ENCODE peak calls at places on chromosomes 13 and 19, in ten cellular contexts. G, M, Y, H, D, O, Z, A, I and B are unnamed samples.
A peak's percentile ranks its signal among the peaks of the same experiment; 100 is the strongest.

GRCh38 chr19:1042689-1043511 is 3.0 kb downstream of the ABCA7 start:
- DNase-seq in G (no peak), H (no peak), Z (no peak), Y (no peak), A (no peak), M (peak; percentile 81), I (no peak), D (no peak), O (no peak), B (peak; percentile 76)

GRCh38 chr19:6424939-6425731 is 524 bp upstream of the KHSRP start:
- DNase-seq in A (peak; percentile 100), Y (peak; percentile 100), M (peak; percentile 100), Z (peak; percentile 100), H (peak; percentile 99), D (peak; percentile 97), I (peak; percentile 100), G (peak; percentile 100), O (peak; percentile 100), B (peak; percentile 100)

GRCh38 chr13:27559714-27560113 is 60.6 kb downstream of the LNX2 start:
- DNase-seq in I (peak; percentile 1), A (no peak), M (no peak), D (no peak), Z (no peak), G (no peak), H (no peak), O (no peak), Y (no peak), B (no peak)

GRCh38 chr19:37127999-37128820 is 44.3 kb downstream of the ZNF585A start:
- DNase-seq in M (no peak), D (no peak), I (no peak), A (no peak), Y (no peak), Z (no peak), G (no peak), H (no peak), O (no peak), B (no peak)

GRCh38 chr13:92843549-92843948 is 383.1 kb upstream of the GPC6 start:
- DNase-seq in A (no peak), Y (no peak), G (no peak), H (no peak), O (peak; percentile 69), Z (no peak), D (no peak), I (no peak), M (no peak), B (no peak)

GRCh38 chr19:14418743-14419037 is 451 bp downstream of the DDX39A start:
- DNase-seq in D (no peak), H (no peak), A (no peak), G (no peak), Y (no peak), I (no peak), M (no peak), O (no peak), Z (no peak), B (no peak)

GRCh38 chr13:30038884-30039283 is 188.5 kb upstream of the UBL3 start:
- DNase-seq in D (no peak), A (no peak), M (no peak), Z (no peak), G (no peak), I (no peak), Y (peak; percentile 43), H (no peak), O (peak; percentile 60), B (no peak)

GRCh38 chr19:35404879-35405622 is 34.2 kb downstream of the GPR42 start:
- DNase-seq in Y (no peak), D (peak; percentile 66), G (no peak), O (peak; percentile 92), M (no peak), H (peak; percentile 37), I (peak; percentile 95), Z (no peak), A (no peak), B (peak; percentile 51)

GRCh38 chr19:16262618-16263017 is 62.0 kb upstream of the KLF2 start:
- DNase-seq in O (no peak), G (no peak), H (peak; percentile 95), Y (no peak), I (no peak), A (no peak), Z (no peak), D (no peak), M (no peak), B (peak; percentile 44)

GRCh38 chr13:43054803-43055802 is 31.7 kb downstream of the DNAJC15 start:
- DNase-seq in Z (no peak), H (no peak), D (no peak), M (no peak), O (peak; percentile 87), G (no peak), I (no peak), Y (peak; percentile 46), A (peak; percentile 18), B (no peak)

GRCh38 chr19:48617146-48617937 is 1.6 kb downstream of the RPL18 start:
- DNase-seq in M (no peak), I (no peak), A (peak; percentile 55), Y (no peak), H (peak; percentile 49), O (no peak), G (no peak), Z (no peak), D (no peak), B (no peak)

GRCh38 chr19:42074513-42075363 is 1.2 kb upstream of the ZNF574 start:
- DNase-seq in Y (peak; percentile 30), O (no peak), Z (no peak), I (no peak), H (no peak), A (no peak), D (peak; percentile 87), G (peak; percentile 17), M (no peak), B (peak; percentile 43)

GRCh38 chr13:43880930-43881329 is 1.2 kb downstream of the LACC1 start:
- DNase-seq in H (no peak), Z (no peak), G (no peak), M (no peak), D (no peak), A (no peak), O (no peak), Y (no peak), I (no peak), B (no peak)

GRCh38 chr13:44523176-44524017 is 52.7 kb downstream of the TSC22D1 start:
- DNase-seq in A (peak; percentile 28), Z (no peak), I (peak; percentile 7), O (peak; percentile 79), G (no peak), Y (no peak), H (no peak), D (peak; percentile 13), M (no peak), B (no peak)

DNA sequence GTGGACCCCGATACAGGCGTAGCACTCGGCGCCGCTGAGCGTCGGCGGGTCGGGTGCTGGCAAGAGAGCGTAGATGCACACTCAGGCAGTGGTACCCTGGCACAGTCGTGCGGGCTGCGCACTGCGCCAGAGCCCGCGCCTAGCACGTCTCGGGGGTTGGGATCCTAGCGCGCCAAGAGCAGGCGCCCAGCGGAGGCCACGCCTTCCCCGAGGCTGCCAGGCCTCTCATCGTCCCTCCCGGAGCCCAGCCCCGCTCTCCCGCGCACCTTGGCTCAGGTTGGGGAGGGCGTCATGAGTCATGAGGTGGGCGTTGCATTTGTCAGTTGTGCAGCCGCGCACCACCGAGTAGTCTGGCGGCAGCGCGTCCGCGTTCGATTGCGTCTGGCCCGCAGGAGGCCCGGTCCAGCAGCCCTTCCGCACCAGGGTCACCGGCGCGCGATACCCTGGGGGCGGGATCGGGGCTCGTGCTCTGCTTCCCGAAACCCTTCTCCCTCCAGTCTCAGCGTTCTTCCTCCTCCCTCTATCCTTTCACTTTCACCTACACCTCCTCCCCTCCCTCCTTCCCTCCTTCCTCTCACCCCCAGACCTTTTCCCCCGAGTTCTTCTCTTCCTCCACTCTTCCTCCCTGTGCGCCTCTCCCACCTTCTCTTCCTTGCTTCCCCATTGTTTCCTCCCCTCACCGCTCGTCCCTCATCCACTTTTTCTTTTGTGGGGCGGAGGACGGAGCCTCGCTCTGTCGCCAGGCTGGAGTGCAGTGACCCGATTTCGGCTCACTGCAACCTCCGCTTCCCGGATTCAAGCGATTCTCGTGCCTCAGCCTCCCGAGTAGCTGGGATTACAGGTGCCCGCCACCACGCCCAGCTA is 3.5 kb downstream of the LYPD5 start:
- DNase-seq in Y (no peak), O (no peak), A (peak; percentile 74), M (no peak), G (no peak), Z (peak; percentile 71), I (no peak), D (no peak), H (peak; percentile 62), B (peak; percentile 69)
- TF ChIP-seq POLR2A in Y (no peak), O (no peak), A (peak; percentile 85), M (no peak), G (no peak), Z (no peak), I (no peak), D (no peak), H (no peak), B (peak; percentile 47)

DNA sequence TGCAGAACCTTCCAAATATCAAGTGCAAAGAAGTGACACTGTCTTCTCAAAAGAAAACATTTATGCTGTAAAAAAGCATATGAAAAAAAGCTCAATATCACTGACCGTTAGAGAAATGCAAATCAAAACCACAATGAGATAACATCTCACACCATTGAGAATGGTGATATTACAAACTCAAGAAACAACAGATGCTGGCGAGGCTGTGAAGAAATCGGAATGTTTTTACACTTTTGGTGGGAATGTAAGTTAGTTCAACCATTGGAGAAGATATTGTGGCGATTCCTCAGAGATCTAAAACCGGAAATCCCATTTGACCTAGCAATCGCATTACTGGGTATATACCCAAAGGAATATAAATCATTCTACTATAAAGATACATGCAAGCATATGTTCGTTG is 620.0 kb downstream of the EFNB2 start:
- DNase-seq in H (no peak), G (no peak), A (no peak), Z (no peak), Y (no peak), D (no peak), M (no peak), O (no peak), I (no peak), B (no peak)
- H3K27ac ChIP-seq in H (no peak overlapping the region), G (no peak overlapping the region), A (no peak overlapping the region), Z (no peak overlapping the region), Y (no peak overlapping the region), D (no peak overlapping the region), M (no peak overlapping the region), O (no peak overlapping the region), I (no peak overlapping the region), B (no peak overlapping the region)

GRCh38 chr13:24270639-24271131 is 38.7 kb upstream of the C1QTNF9 start:
- DNase-seq in Z (no peak), O (peak; percentile 47), Y (peak; percentile 36), D (no peak), G (peak; percentile 49), H (peak; percentile 61), A (no peak), I (peak; percentile 38), M (no peak), B (peak; percentile 62)
- TF ChIP-seq POLR2A in Z (no peak), O (no peak), Y (no peak), D (no peak), G (peak; percentile 42), H (no peak), A (no peak), I (peak; percentile 77), M (no peak), B (peak; percentile 36)

GRCh38 chr13:77990973-77991372 is 72.3 kb upstream of the EDNRB start:
- DNase-seq in H (no peak), Z (no peak), O (no peak), G (no peak), A (no peak), I (no peak), Y (no peak), D (no peak), M (no peak), B (no peak)

GRCh38 chr13:77988355-77988754 is 69.7 kb upstream of the EDNRB start:
- DNase-seq in H (no peak), Z (no peak), D (no peak), I (no peak), O (no peak), G (no peak), M (no peak), Y (no peak), A (no peak), B (no peak)

GRCh38 chr13:77994166-77994565 is 75.5 kb upstream of the EDNRB start:
- DNase-seq in M (no peak), D (no peak), Z (no peak), A (no peak), Y (no peak), I (no peak), O (no peak), H (no peak), G (no peak), B (no peak)
- H3K27ac ChIP-seq in M (no peak overlapping the region), D (no peak overlapping the region), Z (no peak overlapping the region), A (no peak overlapping the region), Y (no peak overlapping the region), I (no peak overlapping the region), O (no peak overlapping the region), H (no peak overlapping the region), G (no peak overlapping the region), B (no peak overlapping the region)